ENCODE peak calls at places on chromosome 11, in five cellular contexts. One of them, this sample, is unnamed.
A peak's percentile ranks its signal among the peaks of the same experiment; 100 is the strongest.

GRCh38 chr11:72735495-72736027 is 16.6 kb downstream of the ARAP1 start:
- DNase-seq in GM23248: peak; percentile 78
- DNase-seq in stomach: no peak
- DNase-seq in RPMI8226: no peak
- DNase-seq in HCEC 1CT: peak; percentile 68
- DNase-seq in this sample: no peak

GRCh38 chr11:122505304-122506006 is 150.1 kb upstream of the UBASH3B start:
- DNase-seq in GM23248: peak; percentile 98
- DNase-seq in stomach: peak; percentile 68
- DNase-seq in RPMI8226: peak; percentile 43
- DNase-seq in HCEC 1CT: peak; percentile 66
- DNase-seq in this sample: peak; percentile 92

GRCh38 chr11:111736191-111736590 is 30.0 kb downstream of the PPP2R1B start:
- DNase-seq in GM23248: peak; percentile 85
- DNase-seq in stomach: no peak
- DNase-seq in RPMI8226: no peak
- DNase-seq in HCEC 1CT: peak; percentile 58
- DNase-seq in this sample: no peak

GRCh38 chr11:14380947-14381555 is 22.1 kb upstream of the RRAS2 start:
- DNase-seq in GM23248: peak; percentile 79
- DNase-seq in stomach: peak; percentile 83
- DNase-seq in RPMI8226: peak; percentile 38
- DNase-seq in HCEC 1CT: peak; percentile 24
- DNase-seq in this sample: peak; percentile 81

GRCh38 chr11:99973993-99974392 is 713.1 kb upstream of the ARHGAP42 start:
- DNase-seq in GM23248: no peak
- DNase-seq in stomach: no peak
- DNase-seq in RPMI8226: no peak
- DNase-seq in HCEC 1CT: no peak
- DNase-seq in this sample: no peak

GRCh38 chr11:11481371-11481770 is 128.3 kb upstream of the CSNK2A3 start:
- DNase-seq in GM23248: peak; percentile 10
- DNase-seq in stomach: no peak
- DNase-seq in RPMI8226: no peak
- DNase-seq in HCEC 1CT: no peak
- DNase-seq in this sample: no peak

GRCh38 chr11:47143322-47143721 is 33.4 kb downstream of the ARFGAP2 start:
- DNase-seq in GM23248: peak; percentile 91
- DNase-seq in stomach: no peak
- DNase-seq in RPMI8226: no peak
- DNase-seq in HCEC 1CT: peak; percentile 86
- DNase-seq in this sample: no peak

GRCh38 chr11:25961539-25961938 is 370.4 kb upstream of the ANO3 start:
- DNase-seq in GM23248: no peak
- DNase-seq in stomach: no peak
- DNase-seq in RPMI8226: no peak
- DNase-seq in HCEC 1CT: no peak
- DNase-seq in this sample: no peak

GRCh38 chr11:60872952-60873524 is 5.7 kb downstream of the ZP1 start:
- DNase-seq in GM23248: peak; percentile 91
- DNase-seq in stomach: peak; percentile 26
- DNase-seq in RPMI8226: no peak
- DNase-seq in HCEC 1CT: peak; percentile 85
- DNase-seq in this sample: no peak

GRCh38 chr11:92528051-92528450 is 303.4 kb downstream of the FAT3 start:
- DNase-seq in GM23248: peak; percentile 40
- DNase-seq in stomach: no peak
- DNase-seq in RPMI8226: no peak
- DNase-seq in HCEC 1CT: no peak
- DNase-seq in this sample: no peak

GRCh38 chr11:2760196-2760871 is 60.5 kb upstream of the KCNQ1OT1 start:
- DNase-seq in GM23248: no peak
- DNase-seq in stomach: peak; percentile 23
- DNase-seq in RPMI8226: no peak
- DNase-seq in HCEC 1CT: no peak
- DNase-seq in this sample: peak; percentile 4

GRCh38 chr11:118002541-118003019 is 16.4 kb downstream of the IL10RA start:
- DNase-seq in GM23248: no peak
- DNase-seq in stomach: no peak
- DNase-seq in RPMI8226: no peak
- DNase-seq in HCEC 1CT: no peak
- DNase-seq in this sample: peak; percentile 63

GRCh38 chr11:111944651-111945051 is 7.5 kb downstream of the DIXDC1 start:
- DNase-seq in GM23248: peak; percentile 98
- DNase-seq in stomach: no peak
- DNase-seq in RPMI8226: no peak
- DNase-seq in HCEC 1CT: peak; percentile 92
- DNase-seq in this sample: no peak

GRCh38 chr11:113373306-113373705 is 14.3 kb upstream of the ANKK1 start:
- DNase-seq in GM23248: peak; percentile 94
- DNase-seq in stomach: no peak
- DNase-seq in RPMI8226: no peak
- DNase-seq in HCEC 1CT: peak; percentile 60
- DNase-seq in this sample: no peak

GRCh38 chr11:11171854-11172253 is 181.2 kb downstream of the CSNK2A3 start:
- DNase-seq in GM23248: no peak
- DNase-seq in stomach: no peak
- DNase-seq in RPMI8226: peak; percentile 58
- DNase-seq in HCEC 1CT: no peak
- DNase-seq in this sample: no peak

GRCh38 chr11:71582309-71582895 is at the start of gene KRTAP5-11:
- DNase-seq in GM23248: no peak
- DNase-seq in stomach: no peak
- DNase-seq in RPMI8226: no peak
- DNase-seq in HCEC 1CT: no peak
- DNase-seq in this sample: no peak

GRCh38 chr11:64703048-64703447 is 19.9 kb downstream of the NRXN2 start:
- DNase-seq in GM23248: no peak
- DNase-seq in stomach: no peak
- DNase-seq in RPMI8226: no peak
- DNase-seq in HCEC 1CT: no peak
- DNase-seq in this sample: no peak

GRCh38 chr11:64094463-64095223 is 58.9 kb downstream of the FLRT1 start:
- DNase-seq in GM23248: peak; percentile 47
- DNase-seq in stomach: no peak
- DNase-seq in RPMI8226: no peak
- DNase-seq in HCEC 1CT: peak; percentile 90
- DNase-seq in this sample: no peak

GRCh38 chr11:45405916-45406670 is 120.0 kb upstream of the SYT13 start:
- DNase-seq in GM23248: peak; percentile 44
- DNase-seq in stomach: peak; percentile 11
- DNase-seq in RPMI8226: no peak
- DNase-seq in HCEC 1CT: no peak
- DNase-seq in this sample: no peak

GRCh38 chr11:69014084-69014935 is 1.3 kb upstream of the MRGPRF start:
- DNase-seq in GM23248: peak; percentile 11
- DNase-seq in stomach: peak; percentile 44
- DNase-seq in RPMI8226: no peak
- DNase-seq in HCEC 1CT: peak; percentile 84
- DNase-seq in this sample: peak; percentile 80

This sample was measured in testis.